ENCODE peak calls at places on chromosome 11, in seven cellular contexts. One of them, this sample, is unnamed.

GRCh38 chr11:84829162-84829561 is 798.0 kb downstream of the DLG2 start:
- DNase-seq in K562: no peak
- DNase-seq in GM12878: no peak
- DNase-seq in SK-N-SH: no peak
- DNase-seq in H1: no peak
- DNase-seq in HCT116: no peak
- DNase-seq in HepG2: no peak
- DNase-seq in this sample: no peak

GRCh38 chr11:32068134-32068533 is 22.7 kb upstream of the RCN1 start:
- DNase-seq in K562: no peak
- DNase-seq in GM12878: no peak
- DNase-seq in SK-N-SH: no peak
- DNase-seq in H1: no peak
- DNase-seq in HCT116: no peak
- DNase-seq in HepG2: no peak
- DNase-seq in this sample: no peak

GRCh38 chr11:298406-299065 is 790 bp downstream of the IFITM5 start:
- DNase-seq in K562: no peak
- DNase-seq in GM12878: no peak
- DNase-seq in SK-N-SH: no peak
- DNase-seq in H1: no peak
- DNase-seq in HCT116: no peak
- DNase-seq in HepG2: no peak
- DNase-seq in this sample: no peak

GRCh38 chr11:68658097-68658496 is 26.2 kb upstream of the GAL start:
- DNase-seq in K562: no peak
- DNase-seq in GM12878: no peak
- DNase-seq in SK-N-SH: no peak
- DNase-seq in H1: no peak
- DNase-seq in HCT116: no peak
- DNase-seq in HepG2: no peak
- DNase-seq in this sample: no peak

GRCh38 chr11:128476729-128477128 is 110.6 kb downstream of the ETS1 start:
- DNase-seq in K562: no peak
- DNase-seq in GM12878: no peak
- DNase-seq in SK-N-SH: no peak
- DNase-seq in H1: no peak
- DNase-seq in HCT116: no peak
- DNase-seq in HepG2: no peak
- DNase-seq in this sample: no peak

GRCh38 chr11:117442869-117443239 is 115.2 kb downstream of the CEP164 start:
- DNase-seq in K562: no peak
- DNase-seq in GM12878: no peak
- DNase-seq in SK-N-SH: no peak
- DNase-seq in H1: no peak
- DNase-seq in HCT116: no peak
- DNase-seq in HepG2: no peak
- DNase-seq in this sample: no peak

GRCh38 chr11:42576318-42576717 is 735.5 kb upstream of the API5 start:
- DNase-seq in K562: no peak
- DNase-seq in GM12878: no peak
- DNase-seq in SK-N-SH: no peak
- DNase-seq in H1: no peak
- DNase-seq in HCT116: no peak
- DNase-seq in HepG2: no peak
- DNase-seq in this sample: no peak

GRCh38 chr11:134514354-134514951 is 102.4 kb upstream of the B3GAT1 start:
- DNase-seq in K562: no peak
- DNase-seq in GM12878: no peak
- DNase-seq in SK-N-SH: no peak
- DNase-seq in H1: no peak
- DNase-seq in HCT116: no peak
- DNase-seq in HepG2: no peak
- DNase-seq in this sample: no peak

GRCh38 chr11:32311351-32312077 is 123.8 kb downstream of the WT1 start:
- DNase-seq in K562: no peak
- DNase-seq in GM12878: no peak
- DNase-seq in SK-N-SH: no peak
- DNase-seq in H1: no peak
- DNase-seq in HCT116: no peak
- DNase-seq in HepG2: no peak
- DNase-seq in this sample: no peak

GRCh38 chr11:76073716-76074115 is 132.6 kb downstream of the WNT11 start:
- DNase-seq in K562: no peak
- DNase-seq in GM12878: no peak
- DNase-seq in SK-N-SH: peak
- DNase-seq in H1: no peak
- DNase-seq in HCT116: no peak
- DNase-seq in HepG2: no peak
- DNase-seq in this sample: no peak

GRCh38 chr11:103959279-103959930 is 77.0 kb upstream of the DDI1 start:
- DNase-seq in K562: no peak
- DNase-seq in GM12878: peak
- DNase-seq in SK-N-SH: no peak
- DNase-seq in H1: no peak
- DNase-seq in HCT116: no peak
- DNase-seq in HepG2: no peak
- DNase-seq in this sample: no peak

GRCh38 chr11:17651061-17651460 is 68.3 kb upstream of the MYOD1 start:
- DNase-seq in K562: no peak
- DNase-seq in GM12878: no peak
- DNase-seq in SK-N-SH: no peak
- DNase-seq in H1: no peak
- DNase-seq in HCT116: no peak
- DNase-seq in HepG2: no peak
- DNase-seq in this sample: no peak

GRCh38 chr11:126628790-126629621 is 273.5 kb downstream of the ST3GAL4 start:
- DNase-seq in K562: no peak
- DNase-seq in GM12878: no peak
- DNase-seq in SK-N-SH: no peak
- DNase-seq in H1: no peak
- DNase-seq in HCT116: no peak
- DNase-seq in HepG2: no peak
- DNase-seq in this sample: no peak

GRCh38 chr11:71443736-71444410 is 4.3 kb downstream of the DHCR7 start:
- DNase-seq in K562: no peak
- DNase-seq in GM12878: no peak
- DNase-seq in SK-N-SH: no peak
- DNase-seq in H1: no peak
- DNase-seq in HCT116: no peak
- DNase-seq in HepG2: no peak
- DNase-seq in this sample: no peak

GRCh38 chr11:19895776-19896175 is 183.1 kb downstream of the NAV2 start:
- DNase-seq in K562: no peak
- DNase-seq in GM12878: no peak
- DNase-seq in SK-N-SH: no peak
- DNase-seq in H1: no peak
- DNase-seq in HCT116: no peak
- DNase-seq in HepG2: no peak
- DNase-seq in this sample: no peak

GRCh38 chr11:70727899-70728620 is 329.7 kb downstream of the CTTN start:
- DNase-seq in K562: no peak
- DNase-seq in GM12878: no peak
- DNase-seq in SK-N-SH: no peak
- DNase-seq in H1: no peak
- DNase-seq in HCT116: no peak
- DNase-seq in HepG2: no peak
- DNase-seq in this sample: no peak

GRCh38 chr11:128714121-128714520 is 20.2 kb downstream of the FLI1 start:
- DNase-seq in K562: no peak
- DNase-seq in GM12878: no peak
- DNase-seq in SK-N-SH: no peak
- DNase-seq in H1: no peak
- DNase-seq in HCT116: no peak
- DNase-seq in HepG2: no peak
- DNase-seq in this sample: no peak

GRCh38 chr11:102197759-102198158 is 87.5 kb downstream of the YAP1 start:
- DNase-seq in K562: no peak
- DNase-seq in GM12878: no peak
- DNase-seq in SK-N-SH: no peak
- DNase-seq in H1: peak
- DNase-seq in HCT116: no peak
- DNase-seq in HepG2: peak
- DNase-seq in this sample: no peak

GRCh38 chr11:75389276-75389605 is 10.1 kb upstream of the RPS3 start:
- DNase-seq in K562: no peak
- DNase-seq in GM12878: no peak
- DNase-seq in SK-N-SH: no peak
- DNase-seq in H1: no peak
- DNase-seq in HCT116: no peak
- DNase-seq in HepG2: no peak
- DNase-seq in this sample: no peak

GRCh38 chr11:67303989-67304411 is 670 bp downstream of the SSH3 start:
- DNase-seq in K562: no peak
- DNase-seq in GM12878: no peak
- DNase-seq in SK-N-SH: peak
- DNase-seq in H1: peak
- DNase-seq in HCT116: no peak
- DNase-seq in HepG2: no peak
- DNase-seq in this sample: no peak

GRCh38 chr11:118054712-118055640 is 21.9 kb upstream of the TMPRSS4 start:
- DNase-seq in K562: no peak
- DNase-seq in GM12878: no peak
- DNase-seq in SK-N-SH: no peak
- DNase-seq in H1: no peak
- DNase-seq in HCT116: no peak
- DNase-seq in HepG2: no peak
- DNase-seq in this sample: no peak

GRCh38 chr11:67316882-67317364 is 13.6 kb downstream of the SSH3 start:
- DNase-seq in K562: no peak
- DNase-seq in GM12878: no peak
- DNase-seq in SK-N-SH: no peak
- DNase-seq in H1: no peak
- DNase-seq in HCT116: peak
- DNase-seq in HepG2: no peak
- DNase-seq in this sample: peak

GRCh38 chr11:118915941-118916841 is 9.5 kb downstream of the BCL9L start:
- DNase-seq in K562: no peak
- DNase-seq in GM12878: no peak
- DNase-seq in SK-N-SH: no peak
- DNase-seq in H1: no peak
- DNase-seq in HCT116: no peak
- DNase-seq in HepG2: no peak
- DNase-seq in this sample: no peak

GRCh38 chr11:60566773-60567172 is 51.6 kb downstream of the MS4A13 start:
- DNase-seq in K562: no peak
- DNase-seq in GM12878: no peak
- DNase-seq in SK-N-SH: no peak
- DNase-seq in H1: no peak
- DNase-seq in HCT116: no peak
- DNase-seq in HepG2: no peak
- DNase-seq in this sample: no peak
- TF ChIP-seq JUND in K562: no peak
- TF ChIP-seq JUND in GM12878: no peak
- TF ChIP-seq JUND in SK-N-SH: no peak
- TF ChIP-seq JUND in H1: no peak
- TF ChIP-seq JUND in HCT116: no peak
- TF ChIP-seq JUND in HepG2: no peak
- TF ChIP-seq JUND in this sample: no peak

DNA sequence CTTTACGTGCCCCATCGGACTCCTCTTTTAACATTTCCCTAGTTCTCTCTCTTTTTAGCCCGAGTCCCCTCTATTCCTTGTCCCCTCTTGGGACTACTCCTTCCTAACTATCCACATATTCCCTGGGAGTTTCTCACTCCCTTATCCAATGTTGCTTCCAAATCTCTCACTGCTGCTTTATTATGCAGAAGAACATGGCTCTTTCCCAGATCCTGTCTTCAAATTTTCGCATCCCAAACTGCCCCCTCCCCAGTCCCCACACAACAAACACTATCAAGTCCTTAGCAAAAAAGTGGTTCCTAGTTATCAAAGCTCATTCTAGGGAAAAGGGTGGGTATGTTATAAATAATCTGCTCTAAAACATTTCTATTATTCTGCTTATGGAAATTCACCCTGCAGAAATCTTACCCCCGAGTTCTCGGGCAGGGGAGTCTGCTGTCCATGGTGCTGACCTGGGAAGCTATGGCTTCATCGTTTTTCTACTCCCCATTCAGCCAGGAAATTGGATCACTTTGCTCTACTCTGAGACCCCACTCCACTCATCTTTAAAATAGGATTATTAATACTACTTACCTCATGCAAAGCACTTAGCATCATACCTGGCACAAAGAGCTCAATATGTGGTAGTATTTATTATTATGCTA is 393.5 kb downstream of the BUD13 start:
- DNase-seq in K562: peak
- DNase-seq in GM12878: no peak
- DNase-seq in SK-N-SH: no peak
- DNase-seq in H1: peak
- DNase-seq in HCT116: no peak
- DNase-seq in HepG2: peak
- DNase-seq in this sample: no peak
- TF ChIP-seq JUND in K562: no peak
- TF ChIP-seq JUND in GM12878: no peak
- TF ChIP-seq JUND in SK-N-SH: no peak
- TF ChIP-seq JUND in H1: no peak
- TF ChIP-seq JUND in HCT116: no peak
- TF ChIP-seq JUND in HepG2: no peak
- TF ChIP-seq JUND in this sample: no peak

DNA sequence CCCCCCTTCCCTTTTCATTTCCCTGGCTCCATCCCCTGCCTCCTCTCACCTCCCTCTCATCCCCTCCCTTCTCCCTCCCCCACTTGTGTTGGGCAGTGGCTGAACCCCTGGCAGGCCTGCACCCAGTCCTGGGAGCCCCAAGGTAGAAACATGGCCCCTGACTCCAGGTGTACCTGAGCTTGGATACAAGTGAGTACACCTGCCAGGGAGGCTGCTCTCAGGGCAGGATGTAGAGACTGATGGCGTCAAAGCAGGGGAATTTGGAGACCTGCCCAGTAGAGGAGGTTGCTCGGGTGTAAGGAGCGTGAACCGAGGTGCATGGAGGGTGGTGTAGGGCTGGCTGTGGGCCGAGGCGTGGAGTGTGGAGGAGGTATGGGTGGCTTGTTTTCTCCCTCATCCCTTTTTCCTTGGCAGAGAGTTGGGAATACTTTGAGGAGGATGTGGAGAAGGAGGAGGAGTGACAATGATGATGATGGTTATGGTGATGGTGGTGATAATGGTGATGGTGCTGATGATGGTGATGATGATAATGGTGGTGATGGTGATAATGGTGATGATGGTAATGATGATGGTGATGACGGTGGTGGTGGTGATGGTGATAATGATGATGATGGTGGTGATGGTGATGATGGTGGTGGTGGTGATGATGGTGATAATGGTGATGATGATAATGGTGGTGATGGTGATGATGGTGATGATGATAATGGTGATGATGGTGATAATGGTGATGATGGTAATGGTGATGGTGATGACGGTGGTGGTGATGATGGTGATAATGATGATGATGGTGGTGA is 12.3 kb downstream of the MRGPRG start:
- DNase-seq in K562: no peak
- DNase-seq in GM12878: no peak
- DNase-seq in SK-N-SH: no peak
- DNase-seq in H1: no peak
- DNase-seq in HCT116: no peak
- DNase-seq in HepG2: no peak
- DNase-seq in this sample: no peak
- TF ChIP-seq JUND in K562: no peak
- TF ChIP-seq JUND in GM12878: no peak
- TF ChIP-seq JUND in SK-N-SH: no peak
- TF ChIP-seq JUND in H1: no peak
- TF ChIP-seq JUND in HCT116: no peak
- TF ChIP-seq JUND in HepG2: no peak
- TF ChIP-seq JUND in this sample: no peak

GRCh38 chr11:122069946-122070345 is 46.1 kb downstream of the BLID start:
- DNase-seq in K562: no peak
- DNase-seq in GM12878: no peak
- DNase-seq in SK-N-SH: peak
- DNase-seq in H1: no peak
- DNase-seq in HCT116: no peak
- DNase-seq in HepG2: peak
- DNase-seq in this sample: no peak
- TF ChIP-seq JUND in K562: no peak
- TF ChIP-seq JUND in GM12878: no peak
- TF ChIP-seq JUND in SK-N-SH: peak
- TF ChIP-seq JUND in H1: no peak
- TF ChIP-seq JUND in HCT116: no peak
- TF ChIP-seq JUND in HepG2: no peak
- TF ChIP-seq JUND in this sample: no peak

This sample was measured in T47D.